ENCODE peak calls at places on chromosomes 4 and X, in seven cellular contexts. F, E, A, Q, X, L and R are unnamed samples. For H3K9me3, the result is how much of the 10 kb centered on the place peaks cover.

GRCh38 chr4:1243451-1244080 is 5.4 kb downstream of the CTBP1 start:
- DNase-seq in F (no peak), A (no peak), L (no peak), Q (no peak), X (no peak), E (no peak), R (no peak)

GRCh38 chr4:187995322-187996207 is at the start of gene ZFP42:
- DNase-seq in Q (no peak), F (no peak), A (no peak), L (no peak), E (no peak), X (no peak), R (no peak)

GRCh38 chr4:54543088-54543795 is 114.5 kb upstream of the KIT start:
- DNase-seq in X (no peak), E (no peak), L (no peak), Q (no peak), A (no peak), F (peak), R (no peak)

GRCh38 chrX:68018248-68019203 is 414.8 kb downstream of the OPHN1 start:
- DNase-seq in L (peak), Q (no peak), F (peak), E (no peak), A (no peak), X (no peak), R (no peak)

GRCh38 chr4:182126567-182126966 is 116.6 kb upstream of the TENM3 start:
- DNase-seq in A (no peak), L (no peak), F (no peak), Q (no peak), X (no peak), E (no peak), R (no peak)

GRCh38 chr4:8917868-8918783 is 46.5 kb upstream of the HMX1 start:
- DNase-seq in A (peak), X (peak), L (peak), E (peak), F (peak), Q (no peak), R (peak)

GRCh38 chrX:9465380-9466114 is 689 bp downstream of the TBL1X start:
- DNase-seq in A (peak), L (peak), Q (peak), F (no peak), E (peak), X (peak), R (peak)

GRCh38 chrX:131634900-131635299 is 91.0 kb downstream of the OR13H1 start:
- DNase-seq in A (no peak), E (no peak), L (no peak), F (no peak), Q (no peak), X (no peak), R (no peak)

GRCh38 chrX:9885150-9885549 is 82.0 kb upstream of the CLDN34 start:
- DNase-seq in Q (no peak), L (no peak), F (peak), A (peak), X (peak), E (no peak), R (peak)

GRCh38 chr4:40121515-40121914 is 64.9 kb downstream of the N4BP2 start:
- DNase-seq in F (peak), X (peak), E (no peak), L (no peak), A (no peak), Q (no peak), R (no peak)

GRCh38 chr4:138898282-138898681 is 117.3 kb upstream of the NOCT start:
- DNase-seq in L (no peak), E (no peak), Q (no peak), F (no peak), A (no peak), X (no peak), R (no peak)

GRCh38 chr4:20698382-20698781 is 1.9 kb upstream of the PACRGL start:
- DNase-seq in E (no peak), X (no peak), L (no peak), A (no peak), Q (no peak), F (no peak), R (no peak)

GRCh38 chr4:163638909-163639308 is 144.4 kb downstream of the TMA16 start:
- DNase-seq in X (no peak), L (no peak), F (peak), E (no peak), A (no peak), Q (no peak), R (no peak)

GRCh38 chrX:150303386-150304097 is 59.6 kb upstream of the MAMLD1 start:
- DNase-seq in Q (no peak), F (peak), E (no peak), X (no peak), L (no peak), A (no peak), R (no peak)

GRCh38 chrX:12567857-12568256 is 223.4 kb upstream of the PRPS2 start:
- DNase-seq in E (no peak), L (no peak), F (peak), A (no peak), X (no peak), Q (no peak), R (no peak)

GRCh38 chr4:176767183-176767582 is 25.5 kb downstream of the VEGFC start:
- DNase-seq in E (no peak), A (no peak), F (no peak), X (no peak), Q (no peak), L (no peak), R (no peak)

GRCh38 chr4:126223784-126224407 is 909.1 kb downstream of the FAT4 start:
- DNase-seq in E (no peak), F (peak), Q (no peak), X (no peak), L (no peak), A (no peak), R (no peak)

GRCh38 chrX:17242470-17242869 is 132.5 kb upstream of the NHS start:
- DNase-seq in A (peak), L (no peak), E (peak), Q (no peak), F (peak), X (peak), R (no peak)

GRCh38 chr4:40502936-40503335 is 126.7 kb downstream of the RBM47 start:
- DNase-seq in Q (no peak), A (peak), L (no peak), E (no peak), X (no peak), F (no peak), R (no peak)

GRCh38 chr4:4968161-4968757 is 51.0 kb downstream of the CYTL1 start:
- DNase-seq in X (no peak), A (no peak), L (no peak), E (no peak), Q (no peak), F (no peak), R (no peak)

GRCh38 chr4:102574317-102574716 is 73.2 kb downstream of the NFKB1 start:
- DNase-seq in X (no peak), L (no peak), E (no peak), A (peak), F (peak), Q (no peak), R (no peak)

GRCh38 chrX:23435108-23435507 is 100.5 kb downstream of the PTCHD1 start:
- DNase-seq in A (no peak), X (no peak), L (no peak), E (no peak), Q (no peak), F (peak), R (no peak)

GRCh38 chr4:186021461-186022167 is 47.3 kb upstream of the TLR3 start:
- DNase-seq in Q (no peak), A (no peak), E (no peak), L (peak), X (no peak), F (peak), R (no peak)

DNA sequence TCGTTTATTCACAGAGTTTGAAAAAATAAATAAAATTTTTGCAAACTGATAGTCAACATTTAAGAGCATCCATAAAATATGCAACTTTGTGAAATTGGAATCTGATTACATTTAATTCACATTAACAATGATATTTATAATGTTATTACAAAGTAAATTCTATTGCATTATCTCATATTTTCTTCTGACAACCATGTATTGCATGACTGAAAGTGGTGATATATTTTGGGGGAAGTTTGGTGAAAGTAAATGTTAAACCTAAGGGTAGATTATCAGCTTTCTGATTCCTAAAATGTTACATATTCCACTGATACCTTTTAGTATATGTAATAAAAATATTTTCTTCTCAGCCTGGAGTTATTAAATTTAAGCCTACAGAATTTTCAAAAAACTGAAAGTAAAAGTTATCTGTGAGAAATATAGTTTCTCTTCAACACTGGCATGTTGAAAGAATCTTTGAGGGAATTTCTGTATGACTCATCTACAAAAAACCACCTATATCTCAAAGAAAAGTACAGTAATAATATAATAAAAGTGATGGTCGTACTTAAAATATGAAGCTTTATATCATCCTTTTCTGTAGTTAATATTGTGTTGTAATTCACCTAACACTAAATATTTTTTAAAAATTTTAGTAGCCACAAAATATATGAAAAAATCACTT is 1179.6 kb upstream of the PCDH7 start:
- DNase-seq in Q (no peak), X (no peak), L (no peak), F (no peak), A (no peak), E (no peak), R (no peak)
- H3K9me3 ChIP-seq in Q (under half), X (under half), L (under half), F (under half), A (under half), E (under half), R (under half)

GRCh38 chr4:10354225-10354624 is 103.0 kb downstream of the ZNF518B start:
- DNase-seq in Q (no peak), L (no peak), A (no peak), X (no peak), F (no peak), E (no peak), R (no peak)
- H3K9me3 ChIP-seq in Q (under half), L (under half), A (under half), X (under half), F (under half), E (under half), R (under half)

GRCh38 chr4:106401157-106401556 is 32.6 kb upstream of the GIMD1 start:
- DNase-seq in E (no peak), X (no peak), L (no peak), F (no peak), A (no peak), Q (no peak), R (no peak)

DNA sequence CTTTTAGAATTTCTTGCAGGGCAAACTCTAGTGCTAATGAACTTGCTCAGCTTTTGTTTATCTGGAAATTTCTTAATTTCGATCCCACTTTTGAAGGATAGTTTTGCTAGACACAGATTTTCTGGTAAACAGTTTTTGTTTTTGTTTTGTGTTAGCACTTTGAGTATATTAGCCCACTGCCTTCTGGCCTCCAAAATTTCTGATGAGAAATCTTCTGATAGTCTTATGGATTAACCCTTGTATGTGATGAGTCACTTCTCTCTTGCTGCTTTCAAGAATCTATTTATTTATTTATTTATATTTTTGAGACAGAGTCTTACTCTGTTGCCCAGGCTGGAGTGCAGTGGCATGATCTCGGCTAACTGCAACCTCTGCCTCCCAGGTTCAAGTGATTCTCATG is 27.0 kb upstream of the GIMD1 start:
- DNase-seq in X (no peak), Q (no peak), F (no peak), A (no peak), L (no peak), E (no peak), R (no peak)
- H3K9me3 ChIP-seq in X (under half), Q (under half), F (under half), A (under half), L (under half), E (under half), R (under half)

GRCh38 chrX:809081-809480 is 178.5 kb downstream of the SHOX start:
- DNase-seq in X (no peak), L (no peak), F (no peak), E (no peak), A (no peak), Q (no peak), R (no peak)
- H3K9me3 ChIP-seq in X (under half), L (under half), F (under half), E (under half), A (under half), Q (under half), R (under half)

GRCh38 chr4:24971192-24971591 is 58.4 kb upstream of the CCDC149 start:
- DNase-seq in L (peak), Q (no peak), F (peak), X (no peak), E (no peak), A (no peak), R (no peak)
- H3K9me3 ChIP-seq in L (under half), Q (under half), F (under half), X (under half), E (under half), A (under half), R (under half)

DNA sequence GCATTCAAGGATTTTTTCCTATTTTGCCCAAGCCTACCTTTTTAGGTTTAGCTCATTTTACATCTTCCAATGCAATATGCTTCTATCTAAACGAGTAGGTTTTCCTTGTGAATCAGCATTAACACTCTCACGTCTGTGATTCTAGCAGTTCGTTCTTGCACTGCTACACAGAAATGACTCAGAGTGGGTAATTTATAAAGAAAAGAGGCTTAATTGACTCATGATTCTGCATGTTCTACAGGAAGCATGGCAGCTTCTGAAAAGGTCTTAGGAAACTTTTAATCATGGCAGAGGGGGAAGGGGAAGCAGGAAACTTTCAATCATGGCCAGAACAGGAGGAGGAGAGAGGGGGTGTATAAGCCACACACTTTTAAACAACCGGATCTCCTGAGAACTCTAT is 44.9 kb downstream of the SPANXN1 start:
- DNase-seq in X (no peak), A (no peak), E (no peak), L (no peak), F (peak), Q (no peak), R (no peak)
- H3K9me3 ChIP-seq in X (under half), A (under half), E (under half), L (under half), F (under half), Q (under half), R (under half)